ENCODE peak calls at places on chromosomes 16 and 17, in seven cellular contexts. Q, T, Y, C, G, N and U are unnamed samples.

GRCh38 chr16:30488764-30489595 is 16.4 kb downstream of the ITGAL start:
- DNase-seq in N (no peak), T (no peak), Q (peak), Y (no peak), C (no peak), G (no peak), U (no peak)

GRCh38 chr17:3888343-3889171 is 4.3 kb downstream of the CAMKK1 start:
- DNase-seq in Q (no peak), C (peak), T (peak), N (peak), G (no peak), Y (no peak), U (peak)

GRCh38 chr17:77509089-77509488 is 368.3 kb downstream of the SEC14L1 start:
- DNase-seq in Q (no peak), T (no peak), C (no peak), G (no peak), Y (no peak), N (no peak), U (no peak)

GRCh38 chr17:29933379-29933778 is 3.4 kb upstream of the SSH2 start:
- DNase-seq in G (no peak), T (no peak), C (peak), Q (peak), Y (no peak), N (no peak), U (no peak)

GRCh38 chr17:45108595-45109521 is 23.5 kb downstream of the PLCD3 start:
- DNase-seq in Y (no peak), G (no peak), Q (peak), C (no peak), N (no peak), T (no peak), U (no peak)

GRCh38 chr16:88924834-88925539 is 52.0 kb downstream of the CBFA2T3 start:
- DNase-seq in Q (peak), Y (no peak), N (no peak), T (peak), G (no peak), C (peak), U (peak)

GRCh38 chr17:41544497-41544896 is 16.4 kb upstream of the KRT19 start:
- DNase-seq in C (no peak), G (no peak), Y (no peak), Q (peak), N (no peak), T (no peak), U (no peak)

GRCh38 chr17:61496957-61497653 is 44.9 kb downstream of the TBX4 start:
- DNase-seq in Q (no peak), T (no peak), G (no peak), Y (no peak), N (no peak), C (no peak), U (no peak)

GRCh38 chr16:886802-887731 is 83.7 kb downstream of the LMF1 start:
- DNase-seq in Q (no peak), N (no peak), C (no peak), Y (no peak), T (no peak), G (no peak), U (no peak)

GRCh38 chr16:70703041-70703834 is 17.4 kb upstream of the MTSS2 start:
- DNase-seq in C (peak), G (no peak), N (no peak), Q (no peak), T (peak), Y (no peak), U (peak)

GRCh38 chr16:9402293-9402865 is 310.9 kb downstream of the HAPSTR1 start:
- DNase-seq in T (no peak), Q (no peak), N (no peak), C (no peak), Y (no peak), G (no peak), U (no peak)

GRCh38 chr16:14011846-14012245 is 59.3 kb upstream of the MRTFB start:
- DNase-seq in G (no peak), N (no peak), Y (no peak), Q (no peak), C (no peak), T (no peak), U (no peak)

GRCh38 chr17:48484256-48484655 is 46.6 kb downstream of the HOXB1 start:
- DNase-seq in Q (no peak), G (no peak), C (peak), Y (no peak), T (no peak), N (no peak), U (no peak)

GRCh38 chr17:45256114-45256966 is 5.6 kb downstream of the SPATA32 start:
- DNase-seq in G (no peak), Y (no peak), Q (no peak), T (no peak), N (no peak), C (no peak), U (no peak)

GRCh38 chr16:17471745-17472075 is 950 bp upstream of the XYLT1 start:
- DNase-seq in C (peak), Q (no peak), G (no peak), N (no peak), Y (no peak), T (no peak), U (no peak)

GRCh38 chr16:73956592-73957495 is 339.8 kb upstream of the PSMD7 start:
- DNase-seq in Q (peak), C (peak), T (peak), N (peak), G (no peak), Y (peak), U (peak)

GRCh38 chr17:16938496-16939270 is 33.2 kb downstream of the TNFRSF13B start:
- DNase-seq in Q (no peak), G (no peak), C (no peak), T (no peak), Y (no peak), N (no peak), U (no peak)

GRCh38 chr16:9650284-9650683 is 531.9 kb downstream of the GRIN2A start:
- DNase-seq in C (no peak), Y (no peak), N (no peak), Q (no peak), T (no peak), G (no peak), U (no peak)

GRCh38 chr16:9091867-9092281 is 430 bp downstream of the HAPSTR1 start:
- DNase-seq in G (peak), T (no peak), Q (peak), N (no peak), C (no peak), Y (peak), U (no peak)

GRCh38 chr17:42519546-42520444 is 16.2 kb upstream of the NAGLU start:
- DNase-seq in T (peak), G (no peak), C (peak), Y (no peak), Q (peak), N (peak), U (no peak)

GRCh38 chr17:70987867-70988340 is 818.6 kb downstream of the KCNJ2 start:
- DNase-seq in Q (no peak), N (no peak), G (no peak), C (no peak), Y (no peak), T (no peak), U (no peak)

GRCh38 chr16:1505073-1505844 is 12.1 kb downstream of the TELO2 start:
- DNase-seq in N (no peak), T (no peak), C (no peak), Y (no peak), G (no peak), Q (no peak), U (no peak)

GRCh38 chr16:82741073-82741615 is 114.4 kb downstream of the CDH13 start:
- DNase-seq in Y (no peak), G (no peak), T (no peak), N (no peak), C (peak), Q (no peak), U (no peak)

GRCh38 chr16:81473561-81473960 is 29.0 kb downstream of the CMIP start:
- DNase-seq in Q (no peak), Y (no peak), T (no peak), G (no peak), N (no peak), C (no peak), U (no peak)

GRCh38 chr16:47359478-47359877 is 101.4 kb downstream of the ITFG1 start:
- DNase-seq in Y (no peak), T (no peak), G (no peak), C (no peak), N (no peak), Q (no peak), U (no peak)

GRCh38 chr16:83402969-83403368 is 404.8 kb upstream of the HSBP1 start:
- DNase-seq in C (peak), T (no peak), N (no peak), Y (no peak), Q (no peak), G (no peak), U (peak)

GRCh38 chr17:1252203-1252608 is 18.0 kb upstream of the BHLHA9 start:
- DNase-seq in Y (no peak), Q (no peak), N (no peak), G (no peak), C (no peak), T (no peak), U (peak)

GRCh38 chr16:4962716-4963115 is 4.6 kb downstream of the SEC14L5 start:
- DNase-seq in Y (no peak), G (no peak), Q (no peak), T (no peak), C (no peak), N (no peak), U (no peak)

GRCh38 chr17:60630352-60630751 is 30.4 kb downstream of the PPM1D start:
- DNase-seq in T (no peak), G (no peak), Q (no peak), N (no peak), C (no peak), Y (no peak), U (no peak)

GRCh38 chr16:88306860-88307545 is 75.8 kb upstream of the ZNF469 start:
- DNase-seq in G (no peak), T (peak), Y (no peak), C (peak), N (peak), Q (no peak), U (no peak)

GRCh38 chr16:13957197-13958078 is 37.5 kb downstream of the ERCC4 start:
- DNase-seq in G (no peak), T (peak), C (peak), Y (peak), Q (peak), N (peak), U (no peak)

GRCh38 chr17:48483471-48484131 is 47.2 kb downstream of the HOXB1 start:
- DNase-seq in N (peak), G (no peak), Y (peak), Q (no peak), T (peak), C (peak), U (no peak)